ENCODE peak calls at places on chromosomes 11 and 22, in six cellular contexts. U is breast epithelium, B is ovary, X is gastrocnemius medialis, J is GM12878, P is vagina. Y is an unnamed sample.

GRCh38 chr11:7250166-7250565 is 1.5 kb upstream of the SYT9 start:
- DNase-seq in U (no peak), B (no peak), X (no peak), J (no peak), P (no peak), Y (no peak)

GRCh38 chr11:70645537-70645936 is 247.2 kb downstream of the CTTN start:
- DNase-seq in U (no peak), B (no peak), X (no peak), J (no peak), P (no peak), Y (no peak)

GRCh38 chr11:125448136-125448535 is 47.9 kb downstream of the FEZ1 start:
- DNase-seq in U (no peak), B (no peak), X (no peak), J (no peak), P (no peak), Y (no peak)

GRCh38 chr11:118435233-118435892 is 929 bp upstream of the KMT2A start:
- DNase-seq in U (no peak), B (peak), X (peak), J (no peak), P (peak), Y (peak)

GRCh38 chr22:43879901-43880742 is 11.7 kb downstream of the PNPLA5 start:
- DNase-seq in U (peak), B (no peak), X (no peak), J (no peak), P (no peak), Y (no peak)

GRCh38 chr11:57069942-57070341 is 81.2 kb downstream of the OR5AK2 start:
- DNase-seq in U (no peak), B (no peak), X (no peak), J (no peak), P (no peak), Y (no peak)

GRCh38 chr22:38176170-38176741 is 5.4 kb downstream of the PLA2G6 start:
- DNase-seq in U (peak), B (peak), X (peak), J (peak), P (peak), Y (peak)

GRCh38 chr22:25149014-25149413 is 50.6 kb upstream of the CRYBB3 start:
- DNase-seq in U (no peak), B (no peak), X (no peak), J (no peak), P (no peak), Y (no peak)

GRCh38 chr11:108870373-108871020 is 205.6 kb downstream of the DDX10 start:
- DNase-seq in U (no peak), B (no peak), X (no peak), J (no peak), P (no peak), Y (no peak)

GRCh38 chr11:90286640-90287039 is 63.8 kb upstream of the CHORDC1 start:
- DNase-seq in U (no peak), B (no peak), X (no peak), J (no peak), P (no peak), Y (no peak)
- TF ChIP-seq POLR2A in U (no peak), B (no peak), X (no peak), J (no peak), P (no peak), Y (no peak)

DNA sequence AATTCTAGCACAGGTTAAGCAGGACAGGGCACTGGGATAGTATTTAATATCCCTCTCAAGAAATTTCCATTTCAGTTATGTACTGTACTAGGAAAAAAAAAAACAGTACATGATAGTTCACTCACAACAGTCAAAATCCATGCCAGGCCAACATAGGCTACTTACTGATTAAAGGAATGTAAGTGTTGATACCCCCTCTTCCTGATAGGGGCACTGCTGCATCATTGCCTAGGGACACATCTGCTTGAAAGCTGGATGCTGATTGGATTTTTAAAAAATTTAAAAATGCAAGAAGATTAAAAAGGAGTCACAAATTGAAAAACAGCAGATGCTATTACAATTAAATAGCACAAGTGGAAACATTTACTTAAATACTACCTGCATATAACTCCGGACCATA is 43.4 kb downstream of the APOL5 start:
- DNase-seq in U (no peak), B (no peak), X (no peak), J (no peak), P (no peak), Y (no peak)
- TF ChIP-seq CTCF in U (no peak), B (no peak), X (peak), J (peak), P (no peak), Y (no peak)

DNA sequence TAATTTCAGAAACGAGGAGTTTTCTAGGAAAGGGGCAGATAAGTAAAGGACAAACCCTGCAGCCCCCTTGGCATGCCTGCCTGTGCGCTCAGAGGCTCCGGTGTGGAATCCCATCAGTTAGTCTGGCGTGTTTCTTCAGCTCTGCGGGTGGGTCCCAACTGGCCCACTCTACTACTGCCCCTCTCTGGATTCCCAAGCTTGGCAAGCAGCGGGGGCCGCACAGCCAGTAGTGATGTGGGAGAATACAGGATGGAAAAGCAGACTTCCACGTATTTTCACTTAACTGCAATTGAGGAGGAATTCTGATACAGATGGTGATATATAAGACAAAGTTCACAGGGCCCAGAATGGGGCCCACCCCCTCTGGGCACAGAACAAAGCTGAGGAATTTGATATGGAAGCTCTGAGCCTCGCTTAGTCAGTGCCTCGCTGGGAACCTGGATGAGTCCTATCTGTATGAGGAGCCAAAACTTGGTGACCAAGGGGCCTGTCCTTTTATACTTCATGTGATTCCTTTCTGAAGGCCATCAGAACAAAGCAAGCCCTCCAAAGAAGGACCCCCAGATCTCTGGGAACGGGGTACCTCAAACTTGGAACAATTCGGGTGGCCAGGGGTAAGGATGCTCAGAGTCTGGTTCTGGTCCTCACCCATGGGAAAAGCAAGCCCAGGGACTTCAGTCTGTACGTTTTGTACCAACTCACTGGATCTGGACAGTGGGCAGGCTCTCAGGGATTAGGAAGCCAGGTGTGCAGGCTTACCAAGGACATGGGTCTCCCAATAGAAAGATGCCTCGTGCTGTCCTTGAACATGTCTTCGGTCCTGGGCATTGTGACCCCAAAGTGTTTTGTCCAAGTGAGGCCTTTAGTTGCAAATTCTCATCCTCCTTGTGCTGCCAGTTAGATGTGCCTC is 26.0 kb downstream of the RELT start:
- DNase-seq in U (no peak), B (no peak), X (no peak), J (no peak), P (no peak), Y (peak)
- TF ChIP-seq POLR2A in U (no peak), B (no peak), X (no peak), J (no peak), P (no peak), Y (no peak)

DNA sequence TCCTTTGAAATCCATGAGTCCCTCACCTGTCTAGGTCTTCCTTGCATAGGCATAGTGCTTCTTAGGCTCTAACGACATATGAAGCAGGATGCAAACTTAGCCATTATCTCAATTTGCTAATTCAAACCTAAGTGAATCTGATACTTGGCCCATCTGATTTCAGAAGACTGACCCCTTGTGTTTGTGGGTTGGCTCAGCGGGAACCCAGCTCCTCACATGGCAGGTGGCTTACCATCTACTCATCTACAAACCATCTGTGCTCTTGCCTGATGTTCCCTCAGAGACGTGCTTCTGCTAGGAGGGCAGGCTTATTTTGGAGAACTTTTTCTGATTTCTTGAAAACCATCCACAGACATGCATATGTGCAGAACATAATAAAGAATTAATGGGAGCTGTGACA is 15.2 kb downstream of the ELMOD1 start:
- DNase-seq in U (no peak), B (no peak), X (no peak), J (no peak), P (no peak), Y (no peak)
- TF ChIP-seq CTCF in U (no peak), B (no peak), X (no peak), J (peak), P (no peak), Y (no peak)

GRCh38 chr11:60064115-60064514 is 7.7 kb downstream of the MS4A3 start:
- DNase-seq in U (no peak), B (no peak), X (no peak), J (no peak), P (no peak), Y (no peak)

GRCh38 chr11:60056349-60056969 is at the start of gene MS4A3:
- DNase-seq in U (no peak), B (no peak), X (no peak), J (no peak), P (no peak), Y (no peak)

DNA sequence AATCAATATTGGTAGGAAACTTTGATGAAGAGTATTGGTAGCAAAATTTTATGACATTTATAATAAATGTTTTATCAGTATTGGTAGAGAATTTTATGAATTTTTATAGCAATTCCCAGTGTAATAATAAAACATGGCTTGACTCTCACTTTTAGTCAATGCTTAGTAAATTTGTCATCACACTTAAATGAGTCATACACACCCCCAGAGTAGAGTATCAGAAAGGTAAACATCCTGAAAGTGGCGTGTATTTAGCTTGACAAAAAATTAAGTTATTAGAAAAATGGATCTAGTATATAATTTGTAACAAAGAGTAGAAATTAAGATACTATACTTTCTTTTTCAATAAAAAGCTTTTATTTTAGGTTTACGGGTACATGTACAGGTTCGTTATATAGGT is 2.6 kb downstream of the MS4A3 start:
- DNase-seq in U (no peak), B (no peak), X (no peak), J (no peak), P (no peak), Y (no peak)
- TF ChIP-seq POLR2A in U (no peak), B (no peak), X (no peak), J (no peak), P (no peak), Y (no peak)

GRCh38 chr22:50087646-50088045 is 2.2 kb upstream of the MOV10L1 start:
- DNase-seq in U (no peak), B (no peak), X (no peak), J (no peak), P (peak), Y (no peak)

GRCh38 chr22:50090141-50090714 is 422 bp downstream of the MOV10L1 start:
- DNase-seq in U (no peak), B (no peak), X (no peak), J (no peak), P (no peak), Y (no peak)

GRCh38 chr22:50086526-50086925 is 1.3 kb upstream of the MLC1 start:
- DNase-seq in U (no peak), B (no peak), X (no peak), J (no peak), P (peak), Y (no peak)

GRCh38 chr22:50089231-50090140 is at the start of gene MOV10L1:
- DNase-seq in U (no peak), B (peak), X (no peak), J (no peak), P (no peak), Y (no peak)

DNA sequence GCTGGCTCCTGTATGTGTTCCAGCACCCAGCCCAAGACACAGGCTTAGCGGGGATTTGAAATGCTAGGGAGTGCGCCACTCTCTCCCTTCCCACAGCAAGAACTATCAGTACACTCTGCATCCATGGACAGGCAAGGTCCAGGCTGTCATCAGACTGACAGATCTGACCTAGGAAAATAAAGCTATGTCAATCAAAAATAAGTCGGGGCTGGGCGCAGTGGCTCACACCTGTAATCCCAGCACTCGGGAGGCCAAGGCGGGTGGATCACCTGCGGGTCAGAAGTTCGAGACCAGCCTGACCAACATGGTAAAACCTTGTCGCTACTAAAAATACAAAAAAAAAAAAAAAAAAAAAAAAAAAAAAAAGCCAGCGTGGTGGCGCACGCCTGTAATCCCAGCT is 1.7 kb upstream of the MOV10L1 start:
- DNase-seq in U (no peak), B (no peak), X (no peak), J (no peak), P (peak), Y (no peak)
- TF ChIP-seq CTCF in U (no peak), B (no peak), X (no peak), J (no peak), P (no peak), Y (no peak)

GRCh38 chr11:95148938-95149337 is 59.3 kb downstream of the ENDOD1 start:
- DNase-seq in U (no peak), B (no peak), X (no peak), J (no peak), P (no peak), Y (no peak)

GRCh38 chr11:95152878-95153856 is 63.5 kb downstream of the ENDOD1 start:
- DNase-seq in U (no peak), B (no peak), X (no peak), J (peak), P (no peak), Y (no peak)

GRCh38 chr11:95149659-95150294 is 60.1 kb downstream of the ENDOD1 start:
- DNase-seq in U (peak), B (no peak), X (peak), J (no peak), P (no peak), Y (peak)

GRCh38 chr11:95148421-95148820 is 58.8 kb downstream of the ENDOD1 start:
- DNase-seq in U (no peak), B (no peak), X (no peak), J (no peak), P (no peak), Y (no peak)

GRCh38 chr11:95150977-95151684 is 61.5 kb downstream of the ENDOD1 start:
- DNase-seq in U (peak), B (peak), X (peak), J (peak), P (peak), Y (peak)
- TF ChIP-seq POLR2A in U (peak), B (peak), X (peak), J (peak), P (no peak), Y (peak)

DNA sequence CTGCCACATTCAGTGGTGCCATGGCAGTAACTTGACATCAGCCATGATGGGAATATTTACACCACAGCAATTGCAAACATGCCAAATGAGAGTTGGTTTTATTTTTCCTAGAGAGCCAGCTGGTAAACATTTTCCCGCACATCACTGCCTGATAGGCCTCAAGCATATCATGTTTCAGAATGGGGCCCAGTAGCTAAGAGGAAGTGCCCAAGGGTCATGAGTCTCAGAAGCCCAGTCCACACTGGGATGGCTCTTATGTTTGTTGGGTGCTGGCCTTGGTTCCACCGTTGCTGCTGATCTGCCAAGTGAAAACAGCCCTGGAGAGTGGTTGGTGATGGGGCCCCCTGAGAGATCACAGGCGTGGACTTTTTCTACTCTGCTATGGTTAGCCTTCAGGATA is 64.3 kb upstream of the NAV2 start:
- DNase-seq in U (no peak), B (no peak), X (no peak), J (no peak), P (no peak), Y (no peak)
- TF ChIP-seq CTCF in U (no peak), B (no peak), X (no peak), J (no peak), P (no peak), Y (no peak)

DNA sequence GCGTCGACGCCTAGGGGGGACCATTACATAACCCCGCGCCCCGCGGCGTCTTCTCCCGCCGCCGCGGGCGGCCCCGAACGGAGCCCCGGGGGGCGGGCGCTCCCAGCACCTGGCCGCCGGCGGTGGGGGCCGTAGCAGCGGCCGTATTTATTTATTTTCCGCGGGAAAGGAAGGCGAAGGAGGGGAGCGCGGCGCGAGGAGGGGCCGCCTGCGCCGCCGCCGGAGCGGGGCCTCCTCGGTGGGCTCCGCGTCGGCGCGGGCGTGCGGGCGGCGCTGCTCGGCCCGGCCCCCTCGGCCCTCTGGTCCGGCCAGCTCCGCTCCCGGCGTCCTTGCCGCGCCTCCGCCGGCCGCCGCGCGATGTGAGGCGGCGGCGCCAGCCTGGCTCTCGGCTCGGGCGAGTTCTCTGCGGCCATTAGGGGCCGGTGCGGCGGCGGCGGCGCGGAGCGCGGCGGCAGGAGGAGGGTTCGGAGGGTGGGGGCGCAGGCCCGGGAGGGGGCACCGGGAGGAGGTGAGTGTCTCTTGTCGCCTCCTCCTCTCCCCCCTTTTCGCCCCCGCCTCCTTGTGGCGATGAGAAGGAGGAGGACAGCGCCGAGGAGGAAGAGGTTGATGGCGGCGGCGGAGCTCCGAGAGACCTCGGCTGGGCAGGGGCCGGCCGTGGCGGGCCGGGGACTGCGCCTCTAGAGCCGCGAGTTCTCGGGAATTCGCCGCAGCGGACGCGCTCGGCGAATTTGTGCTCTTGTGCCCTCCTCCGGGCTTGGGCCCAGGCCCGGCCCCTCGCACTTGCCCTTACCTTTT is at the start of gene EP300:
- DNase-seq in U (peak), B (peak), X (peak), J (no peak), P (peak), Y (peak)
- TF ChIP-seq POLR2A in U (peak), B (peak), X (peak), J (peak), P (no peak), Y (no peak)

DNA sequence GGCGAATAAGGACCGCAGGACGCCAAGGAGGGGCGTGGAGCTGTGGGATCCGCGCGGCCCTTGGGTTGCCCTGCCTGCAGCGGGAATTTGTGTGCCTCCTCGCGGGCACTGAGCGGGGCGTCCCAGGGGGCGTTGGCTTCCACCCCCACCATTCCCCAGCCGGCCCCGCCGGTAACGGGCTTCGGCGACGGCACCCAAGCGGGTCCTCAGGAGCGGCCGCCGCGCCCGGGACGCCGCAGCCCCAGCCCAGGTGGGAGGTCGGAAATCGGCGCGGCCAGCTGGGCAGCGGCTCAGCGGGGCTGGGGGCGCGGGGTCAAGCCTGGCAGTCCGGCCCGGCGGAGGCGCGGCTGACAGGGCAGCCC is 320 bp downstream of the CLTCL1 start:
- DNase-seq in U (no peak), B (no peak), X (peak), J (no peak), P (no peak), Y (peak)
- TF ChIP-seq CTCF in U (no peak), B (no peak), X (no peak), J (no peak), P (no peak), Y (no peak)

Y was measured in lower leg skin.